ENCODE peak calls at places on chromosomes 16 and 17, in four cellular contexts. O, T, Q and P are unnamed samples.

GRCh38 chr17:2064511-2064910 is 9.6 kb downstream of the HIC1 start:
- DNase-seq in O (no peak), T (no peak), Q (no peak), P (no peak)

GRCh38 chr16:272633-273546 is 2.9 kb downstream of the RGS11 start:
- DNase-seq in O (no peak), T (no peak), Q (no peak), P (no peak)

GRCh38 chr16:35146723-35147458 is 1687.5 kb downstream of the TP53TG3F start:
- DNase-seq in O (no peak), T (no peak), Q (no peak), P (no peak)

GRCh38 chr16:89934611-89935553 is 11.7 kb downstream of the TUBB3 start:
- DNase-seq in O (no peak), T (no peak), Q (no peak), P (no peak)

GRCh38 chr16:71384073-71384724 is 25.7 kb downstream of the CALB2 start:
- DNase-seq in O (no peak), T (no peak), Q (no peak), P (no peak)

GRCh38 chr17:78022425-78022824 is 63.9 kb downstream of the TNRC6C start:
- DNase-seq in O (no peak), T (no peak), Q (no peak), P (no peak)

GRCh38 chr16:50752481-50753235 is 10.8 kb downstream of the CYLD start:
- DNase-seq in O (no peak), T (no peak), Q (no peak), P (no peak)

GRCh38 chr17:78390241-78391050 is 12.0 kb downstream of the PGS1 start:
- DNase-seq in O (no peak), T (no peak), Q (no peak), P (no peak)

GRCh38 chr17:49439673-49440571 is 25.2 kb upstream of the PHB1 start:
- DNase-seq in O (no peak), T (no peak), Q (no peak), P (no peak)

GRCh38 chr16:14961405-14962186 is 13.2 kb upstream of the PDXDC1 start:
- DNase-seq in O (no peak), T (no peak), Q (no peak), P (no peak)

GRCh38 chr17:77420804-77421634 is 280.2 kb downstream of the SEC14L1 start:
- DNase-seq in O (peak; percentile 52), T (no peak), Q (peak; percentile 63), P (peak; percentile 93)

GRCh38 chr16:88420496-88420895 is 32.6 kb upstream of the ZFPM1 start:
- DNase-seq in O (no peak), T (no peak), Q (no peak), P (no peak)

GRCh38 chr16:61435356-61435755 is 600.9 kb downstream of the CDH8 start:
- DNase-seq in O (no peak), T (no peak), Q (no peak), P (no peak)

GRCh38 chr17:49789278-49789578 is 747 bp downstream of the KAT7 start:
- DNase-seq in O (no peak), T (no peak), Q (no peak), P (no peak)

GRCh38 chr17:19753661-19754463 is 5.8 kb upstream of the ALDH3A1 start:
- DNase-seq in O (no peak), T (peak; percentile 17), Q (no peak), P (no peak)

GRCh38 chr17:42112552-42113176 is at the start of gene DHX58:
- DNase-seq in O (peak; percentile 78), T (peak; percentile 72), Q (peak; percentile 72), P (peak; percentile 24)

GRCh38 chr16:87856796-87857228 is 12.5 kb downstream of the SLC7A5 start:
- DNase-seq in O (no peak), T (no peak), Q (no peak), P (no peak)

GRCh38 chr16:30820952-30821421 is 34.0 kb upstream of the ZNF629 start:
- DNase-seq in O (no peak), T (no peak), Q (no peak), P (no peak)

GRCh38 chr17:9021985-9022552 is 759 bp downstream of the NTN1 start:
- DNase-seq in O (no peak), T (no peak), Q (no peak), P (no peak)

GRCh38 chr17:53142890-53143289 is 679.8 kb upstream of the KIF2B start:
- DNase-seq in O (no peak), T (no peak), Q (no peak), P (no peak)

GRCh38 chr16:57567691-57568090 is 25.2 kb downstream of the ADGRG5 start:
- DNase-seq in O (no peak), T (no peak), Q (no peak), P (no peak)

GRCh38 chr17:78013683-78014467 is 55.4 kb downstream of the TNRC6C start:
- DNase-seq in O (peak; percentile 61), T (peak; percentile 33), Q (peak; percentile 43), P (peak; percentile 77)

GRCh38 chr17:29579866-29580771 is 9.3 kb downstream of the GIT1 start:
- DNase-seq in O (peak; percentile 92), T (peak; percentile 75), Q (peak; percentile 91), P (peak; percentile 95)

GRCh38 chr16:31460582-31461002 is 1.3 kb downstream of the ARMC5 start:
- DNase-seq in O (no peak), T (no peak), Q (no peak), P (no peak)

GRCh38 chr17:50712641-50713296 is 5.1 kb upstream of the ANKRD40 start:
- DNase-seq in O (no peak), T (no peak), Q (no peak), P (no peak)

GRCh38 chr16:75111514-75112280 is 4.9 kb downstream of the LDHD start:
- DNase-seq in O (no peak), T (no peak), Q (no peak), P (no peak)

GRCh38 chr17:12107905-12108304 is 87.2 kb downstream of the MAP2K4 start:
- DNase-seq in O (no peak), T (no peak), Q (no peak), P (no peak)

GRCh38 chr17:39793473-39793872 is 55.7 kb downstream of the GRB7 start:
- DNase-seq in O (no peak), T (no peak), Q (no peak), P (no peak)

GRCh38 chr17:17748179-17748578 is 66.9 kb downstream of the RAI1 start:
- DNase-seq in O (no peak), T (no peak), Q (no peak), P (no peak)

GRCh38 chr17:50396261-50397110 is 837 bp downstream of the LRRC59 start:
- DNase-seq in O (peak; percentile 40), T (no peak), Q (no peak), P (peak; percentile 26)

GRCh38 chr17:47719411-47720152 is 13.5 kb upstream of the TBX21 start:
- DNase-seq in O (peak; percentile 78), T (no peak), Q (peak; percentile 27), P (no peak)